ENCODE peak calls at places on chromosomes 6 and 20, in six cellular contexts. One of them, this sample, is unnamed.

GRCh38 chr6:119672725-119673124 is 323.2 kb upstream of the MAN1A1 start:
- DNase-seq in MCF 10A: no peak
- DNase-seq in omental fat pad: no peak
- DNase-seq in AG09309: no peak
- DNase-seq in CD4-positive, alpha-beta T cell: no peak
- DNase-seq in neural crest cell: no peak
- DNase-seq in this sample: no peak

GRCh38 chr6:70980800-70981199 is 23.9 kb upstream of the B3GAT2 start:
- DNase-seq in MCF 10A: no peak
- DNase-seq in omental fat pad: no peak
- DNase-seq in AG09309: no peak
- DNase-seq in CD4-positive, alpha-beta T cell: no peak
- DNase-seq in neural crest cell: no peak
- DNase-seq in this sample: no peak

GRCh38 chr6:1229301-1229700 is 82.6 kb upstream of the FOXQ1 start:
- DNase-seq in MCF 10A: no peak
- DNase-seq in omental fat pad: no peak
- DNase-seq in AG09309: no peak
- DNase-seq in CD4-positive, alpha-beta T cell: no peak
- DNase-seq in neural crest cell: no peak
- DNase-seq in this sample: no peak

GRCh38 chr6:30719356-30719755 is 796 bp upstream of the TUBB start:
- DNase-seq in MCF 10A: no peak
- DNase-seq in omental fat pad: no peak
- DNase-seq in AG09309: no peak
- DNase-seq in CD4-positive, alpha-beta T cell: no peak
- DNase-seq in neural crest cell: no peak
- DNase-seq in this sample: no peak

GRCh38 chr20:41436679-41437078 is 70.1 kb upstream of the EMILIN3 start:
- DNase-seq in MCF 10A: no peak
- DNase-seq in omental fat pad: no peak
- DNase-seq in AG09309: no peak
- DNase-seq in CD4-positive, alpha-beta T cell: no peak
- DNase-seq in neural crest cell: no peak
- DNase-seq in this sample: no peak

GRCh38 chr20:24650091-24650490 is 180.7 kb downstream of the SYNDIG1 start:
- DNase-seq in MCF 10A: no peak
- DNase-seq in omental fat pad: no peak
- DNase-seq in AG09309: no peak
- DNase-seq in CD4-positive, alpha-beta T cell: no peak
- DNase-seq in neural crest cell: no peak
- DNase-seq in this sample: no peak

GRCh38 chr20:50113420-50114224 is 672 bp upstream of the UBE2V1 start:
- DNase-seq in MCF 10A: no peak
- DNase-seq in omental fat pad: no peak
- DNase-seq in AG09309: no peak
- DNase-seq in CD4-positive, alpha-beta T cell: no peak
- DNase-seq in neural crest cell: no peak
- DNase-seq in this sample: no peak

GRCh38 chr6:83151114-83151513 is 42.0 kb downstream of the PGM3 start:
- DNase-seq in MCF 10A: no peak
- DNase-seq in omental fat pad: no peak
- DNase-seq in AG09309: no peak
- DNase-seq in CD4-positive, alpha-beta T cell: no peak
- DNase-seq in neural crest cell: no peak
- DNase-seq in this sample: no peak

GRCh38 chr6:104134876-104135275 is 724.8 kb downstream of the HACE1 start:
- DNase-seq in MCF 10A: no peak
- DNase-seq in omental fat pad: no peak
- DNase-seq in AG09309: no peak
- DNase-seq in CD4-positive, alpha-beta T cell: no peak
- DNase-seq in neural crest cell: no peak
- DNase-seq in this sample: no peak

GRCh38 chr20:53750827-53751393 is 157.3 kb upstream of the ZNF217 start:
- DNase-seq in MCF 10A: no peak
- DNase-seq in omental fat pad: no peak
- DNase-seq in AG09309: peak; percentile 87
- DNase-seq in CD4-positive, alpha-beta T cell: peak; percentile 12
- DNase-seq in neural crest cell: no peak
- DNase-seq in this sample: no peak

GRCh38 chr6:5378331-5378730 is 117.0 kb downstream of the FARS2 start:
- DNase-seq in MCF 10A: no peak
- DNase-seq in omental fat pad: no peak
- DNase-seq in AG09309: no peak
- DNase-seq in CD4-positive, alpha-beta T cell: no peak
- DNase-seq in neural crest cell: no peak
- DNase-seq in this sample: no peak

GRCh38 chr6:21899708-21900107 is 306.2 kb downstream of the SOX4 start:
- DNase-seq in MCF 10A: no peak
- DNase-seq in omental fat pad: no peak
- DNase-seq in AG09309: no peak
- DNase-seq in CD4-positive, alpha-beta T cell: no peak
- DNase-seq in neural crest cell: no peak
- DNase-seq in this sample: no peak

GRCh38 chr6:22877946-22878705 is 308.8 kb downstream of the HDGFL1 start:
- DNase-seq in MCF 10A: no peak
- DNase-seq in omental fat pad: no peak
- DNase-seq in AG09309: peak; percentile 90
- DNase-seq in CD4-positive, alpha-beta T cell: no peak
- DNase-seq in neural crest cell: no peak
- DNase-seq in this sample: no peak

GRCh38 chr6:169937389-169938261 is 186.2 kb downstream of the ERMARD start:
- DNase-seq in MCF 10A: no peak
- DNase-seq in omental fat pad: no peak
- DNase-seq in AG09309: no peak
- DNase-seq in CD4-positive, alpha-beta T cell: no peak
- DNase-seq in neural crest cell: no peak
- DNase-seq in this sample: no peak

GRCh38 chr6:149566372-149567193 is at the start of gene GINM1:
- DNase-seq in MCF 10A: peak; percentile 46
- DNase-seq in omental fat pad: peak; percentile 34
- DNase-seq in AG09309: no peak
- DNase-seq in CD4-positive, alpha-beta T cell: peak; percentile 37
- DNase-seq in neural crest cell: peak; percentile 42
- DNase-seq in this sample: peak; percentile 51

GRCh38 chr6:135118142-135118730 is 62.9 kb upstream of the MYB start:
- DNase-seq in MCF 10A: no peak
- DNase-seq in omental fat pad: no peak
- DNase-seq in AG09309: no peak
- DNase-seq in CD4-positive, alpha-beta T cell: no peak
- DNase-seq in neural crest cell: no peak
- DNase-seq in this sample: no peak

GRCh38 chr6:151241853-151242252 is 2.1 kb downstream of the AKAP12 start:
- DNase-seq in MCF 10A: no peak
- DNase-seq in omental fat pad: no peak
- DNase-seq in AG09309: no peak
- DNase-seq in CD4-positive, alpha-beta T cell: no peak
- DNase-seq in neural crest cell: no peak
- DNase-seq in this sample: no peak

GRCh38 chr20:57435498-57436222 is 44.5 kb downstream of the RBM38 start:
- DNase-seq in MCF 10A: peak; percentile 88
- DNase-seq in omental fat pad: no peak
- DNase-seq in AG09309: no peak
- DNase-seq in CD4-positive, alpha-beta T cell: peak; percentile 39
- DNase-seq in neural crest cell: no peak
- DNase-seq in this sample: no peak

GRCh38 chr6:81834141-81834621 is 81.7 kb upstream of the TENT5A start:
- DNase-seq in MCF 10A: no peak
- DNase-seq in omental fat pad: no peak
- DNase-seq in AG09309: peak; percentile 35
- DNase-seq in CD4-positive, alpha-beta T cell: no peak
- DNase-seq in neural crest cell: no peak
- DNase-seq in this sample: no peak

GRCh38 chr20:59770270-59770669 is 163.2 kb downstream of the SYCP2 start:
- DNase-seq in MCF 10A: no peak
- DNase-seq in omental fat pad: no peak
- DNase-seq in AG09309: no peak
- DNase-seq in CD4-positive, alpha-beta T cell: no peak
- DNase-seq in neural crest cell: no peak
- DNase-seq in this sample: no peak

GRCh38 chr6:17710331-17710730 is 3.6 kb upstream of the NUP153 start:
- DNase-seq in MCF 10A: peak; percentile 43
- DNase-seq in omental fat pad: no peak
- DNase-seq in AG09309: no peak
- DNase-seq in CD4-positive, alpha-beta T cell: no peak
- DNase-seq in neural crest cell: no peak
- DNase-seq in this sample: no peak

GRCh38 chr6:17712573-17712972 is 5.8 kb upstream of the NUP153 start:
- DNase-seq in MCF 10A: no peak
- DNase-seq in omental fat pad: no peak
- DNase-seq in AG09309: no peak
- DNase-seq in CD4-positive, alpha-beta T cell: no peak
- DNase-seq in neural crest cell: no peak
- DNase-seq in this sample: no peak

GRCh38 chr6:17714177-17714576 is 7.5 kb upstream of the NUP153 start:
- DNase-seq in MCF 10A: no peak
- DNase-seq in omental fat pad: no peak
- DNase-seq in AG09309: no peak
- DNase-seq in CD4-positive, alpha-beta T cell: no peak
- DNase-seq in neural crest cell: no peak
- DNase-seq in this sample: no peak

GRCh38 chr6:17719323-17720041 is 12.8 kb upstream of the NUP153 start:
- DNase-seq in MCF 10A: no peak
- DNase-seq in omental fat pad: no peak
- DNase-seq in AG09309: no peak
- DNase-seq in CD4-positive, alpha-beta T cell: no peak
- DNase-seq in neural crest cell: no peak
- DNase-seq in this sample: no peak

DNA sequence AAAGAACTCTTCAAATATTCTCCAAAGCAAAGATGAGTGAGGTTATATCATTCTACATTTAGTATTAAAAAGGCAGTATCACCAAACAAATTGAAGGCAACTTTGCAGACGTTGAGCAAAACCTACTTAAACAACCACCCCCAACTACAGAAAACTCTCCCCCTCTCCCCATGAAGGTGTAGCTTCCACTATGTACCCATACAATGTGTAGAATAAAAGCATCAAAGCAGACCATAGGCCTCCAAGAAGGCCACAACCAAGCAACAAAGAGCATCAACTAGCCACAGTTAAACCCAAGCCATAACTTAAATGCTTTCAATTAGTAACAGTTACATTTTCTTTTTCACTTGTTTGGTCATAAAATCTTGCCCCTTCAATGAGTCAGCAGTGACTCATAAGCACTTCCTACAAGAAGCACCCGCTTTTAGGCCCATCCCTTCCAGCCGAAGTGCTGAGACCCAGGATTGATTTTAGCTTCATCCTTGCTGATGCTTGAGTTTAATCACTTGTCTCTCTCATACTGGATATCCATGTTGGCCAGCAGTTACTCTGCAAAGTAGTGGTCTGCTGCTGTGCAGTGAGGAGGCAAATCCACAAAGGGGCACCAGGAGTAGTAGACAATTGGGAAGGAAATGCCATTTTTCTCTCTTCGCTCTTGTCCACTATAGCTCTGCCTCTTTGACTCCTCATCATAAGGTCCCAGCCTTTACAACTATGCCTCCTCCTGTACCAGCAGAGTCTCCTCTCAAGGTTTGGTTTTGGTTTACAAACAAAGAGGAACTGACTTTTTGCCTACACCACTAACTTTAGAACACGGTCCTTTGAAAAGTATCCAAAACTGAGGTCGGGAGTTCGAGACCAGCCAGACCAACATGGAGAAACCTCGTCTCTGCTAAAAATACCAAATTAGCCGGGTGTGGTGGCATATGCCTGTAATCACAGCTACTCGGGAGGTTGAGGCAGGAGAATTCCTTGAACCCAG is 8.4 kb upstream of the NUP153 start:
- DNase-seq in MCF 10A: peak; percentile 86
- DNase-seq in omental fat pad: no peak
- DNase-seq in AG09309: peak; percentile 80
- DNase-seq in CD4-positive, alpha-beta T cell: peak; percentile 2
- DNase-seq in neural crest cell: no peak
- DNase-seq in this sample: peak; percentile 57
- TF ChIP-seq CTCF in MCF 10A: no peak
- TF ChIP-seq CTCF in omental fat pad: no peak
- TF ChIP-seq CTCF in AG09309: no peak
- TF ChIP-seq CTCF in CD4-positive, alpha-beta T cell: no peak
- TF ChIP-seq CTCF in neural crest cell: no peak
- TF ChIP-seq CTCF in this sample: no peak

GRCh38 chr6:37438912-37439311 is 5.9 kb downstream of the CMTR1 start:
- DNase-seq in MCF 10A: no peak
- DNase-seq in omental fat pad: no peak
- DNase-seq in AG09309: no peak
- DNase-seq in CD4-positive, alpha-beta T cell: no peak
- DNase-seq in neural crest cell: no peak
- DNase-seq in this sample: no peak

GRCh38 chr6:37433657-37434271 is 743 bp downstream of the CMTR1 start:
- DNase-seq in MCF 10A: peak; percentile 17
- DNase-seq in omental fat pad: no peak
- DNase-seq in AG09309: no peak
- DNase-seq in CD4-positive, alpha-beta T cell: no peak
- DNase-seq in neural crest cell: no peak
- DNase-seq in this sample: peak; percentile 72

GRCh38 chr6:37435373-37435772 is 2.4 kb downstream of the CMTR1 start:
- DNase-seq in MCF 10A: no peak
- DNase-seq in omental fat pad: no peak
- DNase-seq in AG09309: no peak
- DNase-seq in CD4-positive, alpha-beta T cell: no peak
- DNase-seq in neural crest cell: no peak
- DNase-seq in this sample: no peak

GRCh38 chr6:37432916-37433656 is at the start of gene CMTR1:
- DNase-seq in MCF 10A: peak; percentile 85
- DNase-seq in omental fat pad: peak; percentile 85
- DNase-seq in AG09309: no peak
- DNase-seq in CD4-positive, alpha-beta T cell: peak; percentile 92
- DNase-seq in neural crest cell: peak; percentile 91
- DNase-seq in this sample: peak; percentile 97

DNA sequence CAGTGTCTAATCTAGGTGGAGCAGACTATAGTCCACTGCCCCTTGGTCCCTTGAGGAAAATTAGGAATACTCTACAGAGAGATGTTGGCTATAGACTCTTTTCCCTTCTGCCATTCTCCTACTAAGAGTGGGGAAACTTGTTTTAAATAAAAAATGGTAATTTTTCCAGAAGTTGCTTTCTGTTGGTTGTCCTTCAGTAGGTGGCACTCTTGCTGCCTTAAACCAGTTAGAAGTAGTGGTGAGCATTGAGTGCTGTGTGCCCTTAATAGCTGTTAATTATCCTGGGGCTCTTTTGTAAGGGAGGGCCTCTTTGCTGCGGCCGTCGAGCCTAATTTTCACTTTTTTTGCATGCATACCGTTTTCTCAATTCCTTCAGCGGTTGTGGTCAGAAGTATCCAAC is 2.8 kb downstream of the CMTR1 start:
- DNase-seq in MCF 10A: no peak
- DNase-seq in omental fat pad: no peak
- DNase-seq in AG09309: no peak
- DNase-seq in CD4-positive, alpha-beta T cell: no peak
- DNase-seq in neural crest cell: no peak
- DNase-seq in this sample: no peak
- TF ChIP-seq CTCF in MCF 10A: no peak
- TF ChIP-seq CTCF in omental fat pad: no peak
- TF ChIP-seq CTCF in AG09309: peak; percentile 22
- TF ChIP-seq CTCF in CD4-positive, alpha-beta T cell: no peak
- TF ChIP-seq CTCF in neural crest cell: no peak
- TF ChIP-seq CTCF in this sample: no peak

GRCh38 chr6:32838114-32838958 is at the start of gene TAP2:
- DNase-seq in MCF 10A: peak; percentile 91
- DNase-seq in omental fat pad: peak; percentile 95
- DNase-seq in AG09309: peak; percentile 63
- DNase-seq in CD4-positive, alpha-beta T cell: peak; percentile 98
- DNase-seq in neural crest cell: peak; percentile 98
- DNase-seq in this sample: peak; percentile 93
- TF ChIP-seq CTCF in MCF 10A: peak; percentile 96
- TF ChIP-seq CTCF in omental fat pad: no peak
- TF ChIP-seq CTCF in AG09309: peak; percentile 99
- TF ChIP-seq CTCF in CD4-positive, alpha-beta T cell: peak; percentile 93
- TF ChIP-seq CTCF in neural crest cell: peak; percentile 95
- TF ChIP-seq CTCF in this sample: peak; percentile 95

GRCh38 chr6:25042599-25042936 is 106.8 kb upstream of the RIPOR2 start:
- DNase-seq in MCF 10A: no peak
- DNase-seq in omental fat pad: no peak
- DNase-seq in AG09309: no peak
- DNase-seq in CD4-positive, alpha-beta T cell: no peak
- DNase-seq in neural crest cell: no peak
- DNase-seq in this sample: no peak
- TF ChIP-seq CTCF in MCF 10A: no peak
- TF ChIP-seq CTCF in omental fat pad: no peak
- TF ChIP-seq CTCF in AG09309: no peak
- TF ChIP-seq CTCF in CD4-positive, alpha-beta T cell: peak; percentile 48
- TF ChIP-seq CTCF in neural crest cell: no peak
- TF ChIP-seq CTCF in this sample: peak; percentile 27

This sample was measured in GM13977.